ENCODE peak calls at places on chromosomes 6 and 20, in nine cellular contexts. N is GM23248; R is fibroblast of mammary gland; B is CD8-positive, alpha-beta T cell; X is uterus; M is mesenteric fat pad; L is HTR-8/SVneo; O is T-cell; K is WTC11. U is an unnamed sample.
A peak's percentile ranks its signal among the peaks of the same experiment; 100 is the strongest.

GRCh38 chr20:10255846-10256245 is 37.2 kb downstream of the SNAP25 start:
- DNase-seq in R (no peak), X (no peak), L (no peak), B (no peak), M (no peak), O (no peak), N (no peak), K (no peak), U (no peak)

GRCh38 chr20:15515706-15516105 is 1057.5 kb downstream of the KIF16B start:
- DNase-seq in K (no peak), N (no peak), O (no peak), L (no peak), X (no peak), R (no peak), M (no peak), B (no peak), U (no peak)

GRCh38 chr6:11929451-11929850 is 82.7 kb upstream of the HIVEP1 start:
- DNase-seq in O (no peak), B (no peak), R (peak; percentile 18), N (no peak), M (no peak), X (no peak), K (no peak), L (no peak), U (no peak)

GRCh38 chr6:82608365-82608764 is 244.7 kb downstream of the TPBG start:
- DNase-seq in L (no peak), O (no peak), R (no peak), M (no peak), X (no peak), K (no peak), B (no peak), N (no peak), U (no peak)

GRCh38 chr6:135347887-135348286 is 149.7 kb downstream of the AHI1 start:
- DNase-seq in B (no peak), O (no peak), K (no peak), R (no peak), X (no peak), M (no peak), L (no peak), N (no peak), U (no peak)

GRCh38 chr20:57265649-57266250 is 691 bp downstream of the BMP7 start:
- DNase-seq in M (no peak), B (no peak), X (no peak), R (peak; percentile 2), K (peak; percentile 46), L (peak; percentile 64), N (no peak), O (no peak), U (no peak)

GRCh38 chr20:29878777-29879442 is 1378.6 kb upstream of the DEFB115 start:
- DNase-seq in L (no peak), K (peak; percentile 48), O (no peak), X (no peak), M (peak; percentile 90), N (no peak), R (no peak), B (peak; percentile 47), U (no peak)

GRCh38 chr6:18509871-18510643 is 122.9 kb downstream of the RNF144B start:
- DNase-seq in B (no peak), N (peak; percentile 55), R (no peak), M (no peak), L (no peak), K (no peak), X (no peak), O (no peak), U (no peak)

GRCh38 chr6:90028080-90028778 is 134.0 kb downstream of the GJA10 start:
- DNase-seq in M (no peak), L (no peak), X (no peak), R (peak; percentile 36), N (no peak), K (no peak), B (no peak), O (no peak), U (no peak)

GRCh38 chr20:661474-662288 is 8.7 kb upstream of the SRXN1 start:
- DNase-seq in O (no peak), L (no peak), B (no peak), R (no peak), N (peak; percentile 27), X (no peak), M (no peak), K (peak; percentile 56), U (no peak)

GRCh38 chr6:33744001-33744848 is 2.5 kb downstream of the IP6K3 start:
- DNase-seq in M (no peak), R (peak; percentile 69), N (peak; percentile 77), L (peak; percentile 89), O (peak; percentile 37), K (peak; percentile 84), X (peak; percentile 83), B (peak; percentile 68), U (peak; percentile 83)

GRCh38 chr6:107079429-107079828 is 35.9 kb downstream of the BEND3 start:
- DNase-seq in O (no peak), R (no peak), K (peak; percentile 45), L (no peak), M (peak; percentile 67), B (no peak), X (no peak), N (no peak), U (no peak)

GRCh38 chr6:135880066-135880972 is 28.8 kb downstream of the PDE7B start:
- DNase-seq in N (peak; percentile 65), M (no peak), B (peak; percentile 70), X (no peak), R (peak; percentile 84), O (peak; percentile 46), L (peak; percentile 64), K (no peak), U (no peak)

GRCh38 chr20:2131366-2131765 is 29.7 kb downstream of the STK35 start:
- DNase-seq in M (no peak), X (no peak), R (peak; percentile 79), K (no peak), N (peak; percentile 79), B (no peak), L (no peak), O (no peak), U (no peak)

GRCh38 chr6:5351552-5351951 is 90.2 kb downstream of the FARS2 start:
- DNase-seq in L (no peak), R (no peak), O (no peak), X (no peak), N (no peak), B (no peak), K (no peak), M (no peak), U (no peak)

GRCh38 chr6:26545617-26546016 is 7.5 kb downstream of the HMGN4 start:
- DNase-seq in L (no peak), K (no peak), B (no peak), X (no peak), M (no peak), O (no peak), R (no peak), N (no peak), U (no peak)

GRCh38 chr20:44309763-44310663 is 989 bp downstream of the FITM2 start:
- DNase-seq in N (peak; percentile 84), R (peak; percentile 87), K (no peak), L (no peak), O (no peak), X (peak; percentile 36), M (no peak), B (no peak), U (peak; percentile 48)

GRCh38 chr6:35033683-35034082 is 107.5 kb downstream of the TCP11 start:
- DNase-seq in R (no peak), B (no peak), O (no peak), K (no peak), L (no peak), N (no peak), X (no peak), M (no peak), U (no peak)

GRCh38 chr6:168228676-168229367 is 90.8 kb downstream of the DACT2 start:
- DNase-seq in O (no peak), K (no peak), M (no peak), X (no peak), L (no peak), N (no peak), R (no peak), B (no peak), U (no peak)

GRCh38 chr6:26575494-26575939 is 21.2 kb upstream of the ABT1 start:
- DNase-seq in X (no peak), O (no peak), K (peak; percentile 63), M (no peak), B (no peak), N (no peak), L (no peak), R (peak; percentile 66), U (no peak)

GRCh38 chr20:50728981-50729874 is 2.2 kb upstream of the PARD6B start:
- DNase-seq in B (no peak), N (peak; percentile 46), M (no peak), O (no peak), K (no peak), X (no peak), L (no peak), R (peak; percentile 26), U (peak; percentile 13)

GRCh38 chr6:149963212-149963461 is 606 bp upstream of the ULBP1 start:
- DNase-seq in L (peak; percentile 56), R (no peak), B (no peak), N (peak; percentile 70), X (no peak), O (no peak), K (peak; percentile 45), M (no peak), U (peak; percentile 69)

GRCh38 chr6:137589067-137589848 is 95.1 kb upstream of the OLIG3 start:
- DNase-seq in L (no peak), O (peak; percentile 30), M (no peak), N (peak; percentile 39), K (peak; percentile 63), B (peak; percentile 64), R (peak; percentile 65), X (no peak), U (peak; percentile 80)

GRCh38 chr20:35952480-35953410 is 1.6 kb downstream of the SCAND1 start:
- DNase-seq in X (no peak), M (no peak), N (peak; percentile 55), O (no peak), R (peak; percentile 34), L (no peak), K (no peak), B (no peak), U (no peak)

GRCh38 chr20:43843096-43843964 is 71.3 kb upstream of the TOX2 start:
- DNase-seq in B (no peak), X (no peak), L (peak; percentile 66), N (peak; percentile 92), O (no peak), M (no peak), K (no peak), R (peak; percentile 98), U (no peak)

GRCh38 chr6:11469684-11470083 is 67.9 kb upstream of the TMEM170B start:
- DNase-seq in L (no peak), X (no peak), B (no peak), R (no peak), K (no peak), N (no peak), M (no peak), O (no peak), U (no peak)

GRCh38 chr20:4684837-4685413 is 36.8 kb upstream of the PRND start:
- DNase-seq in X (peak; percentile 40), B (no peak), M (no peak), K (no peak), R (peak; percentile 82), N (peak; percentile 80), L (no peak), O (no peak), U (no peak)

GRCh38 chr6:144460224-144461095 is 175.3 kb downstream of the UTRN start:
- DNase-seq in K (no peak), N (no peak), X (no peak), L (no peak), R (no peak), B (no peak), M (no peak), O (no peak), U (no peak)

GRCh38 chr6:44077201-44077946 is 49.9 kb downstream of the MRPL14 start:
- DNase-seq in N (no peak), M (no peak), B (no peak), R (no peak), X (no peak), L (no peak), K (no peak), O (no peak), U (no peak)

GRCh38 chr6:72930733-72931132 is 294.6 kb downstream of the KHDC1L start:
- DNase-seq in M (no peak), R (no peak), B (no peak), O (no peak), L (no peak), N (no peak), X (no peak), K (no peak), U (no peak)

GRCh38 chr6:15297895-15298590 is 52.2 kb downstream of the JARID2 start:
- DNase-seq in X (no peak), O (no peak), B (no peak), N (peak; percentile 45), R (peak; percentile 55), L (no peak), K (no peak), M (no peak), U (no peak)

U was measured in testis.